ENCODE peak calls at places on chromosomes 12 and 14, in six cellular contexts. One of them, this sample, is unnamed.
A peak's percentile ranks its signal among the peaks of the same experiment; 100 is the strongest.

GRCh38 chr12:51009038-51009437 is 17.1 kb downstream of the SLC11A2 start:
- DNase-seq in HepG2: no peak
- DNase-seq in spleen: peak; percentile 88
- DNase-seq in neuronal stem cell: no peak
- DNase-seq in heart left ventricle: peak; percentile 53
- DNase-seq in gastrocnemius medialis: peak; percentile 81
- DNase-seq in this sample: no peak

GRCh38 chr14:67748312-67748711 is 46.6 kb downstream of the RDH12 start:
- DNase-seq in spleen: no peak
- DNase-seq in HepG2: no peak
- DNase-seq in gastrocnemius medialis: no peak
- DNase-seq in neuronal stem cell: no peak
- DNase-seq in heart left ventricle: no peak
- DNase-seq in this sample: no peak

GRCh38 chr14:60648169-60648933 is 926 bp downstream of the SIX1 start:
- DNase-seq in neuronal stem cell: peak; percentile 26
- DNase-seq in gastrocnemius medialis: no peak
- DNase-seq in spleen: no peak
- DNase-seq in heart left ventricle: no peak
- DNase-seq in HepG2: no peak
- DNase-seq in this sample: peak; percentile 44

GRCh38 chr14:92549853-92550244 is 36.3 kb downstream of the RIN3 start:
- DNase-seq in HepG2: no peak
- DNase-seq in gastrocnemius medialis: no peak
- DNase-seq in spleen: no peak
- DNase-seq in neuronal stem cell: no peak
- DNase-seq in heart left ventricle: peak; percentile 35
- DNase-seq in this sample: peak; percentile 46

GRCh38 chr14:50242566-50243288 is 11.3 kb upstream of the SOS2 start:
- DNase-seq in gastrocnemius medialis: no peak
- DNase-seq in heart left ventricle: no peak
- DNase-seq in HepG2: no peak
- DNase-seq in spleen: no peak
- DNase-seq in neuronal stem cell: no peak
- DNase-seq in this sample: no peak

GRCh38 chr12:24436667-24437066 is 487.2 kb upstream of the SOX5 start:
- DNase-seq in gastrocnemius medialis: no peak
- DNase-seq in neuronal stem cell: no peak
- DNase-seq in HepG2: no peak
- DNase-seq in heart left ventricle: no peak
- DNase-seq in spleen: no peak
- DNase-seq in this sample: no peak

GRCh38 chr12:43863770-43864366 is 28.0 kb downstream of the TMEM117 start:
- DNase-seq in heart left ventricle: no peak
- DNase-seq in gastrocnemius medialis: no peak
- DNase-seq in spleen: no peak
- DNase-seq in neuronal stem cell: no peak
- DNase-seq in HepG2: no peak
- DNase-seq in this sample: no peak

GRCh38 chr12:52366738-52367485 is at the start of gene KRT85:
- DNase-seq in gastrocnemius medialis: no peak
- DNase-seq in HepG2: no peak
- DNase-seq in heart left ventricle: no peak
- DNase-seq in spleen: peak; percentile 71
- DNase-seq in neuronal stem cell: no peak
- DNase-seq in this sample: no peak

GRCh38 chr12:132289356-132290202 is 39.8 kb downstream of the GALNT9 start:
- DNase-seq in gastrocnemius medialis: no peak
- DNase-seq in spleen: no peak
- DNase-seq in neuronal stem cell: no peak
- DNase-seq in HepG2: no peak
- DNase-seq in heart left ventricle: no peak
- DNase-seq in this sample: peak; percentile 36
- H3K27me3 ChIP-seq in gastrocnemius medialis: peaks cover 61% of the 10 kb centered on the region
- H3K27me3 ChIP-seq in spleen: peaks cover 6% of the 10 kb centered on the region
- H3K27me3 ChIP-seq in neuronal stem cell: peaks cover 11% of the 10 kb centered on the region
- H3K27me3 ChIP-seq in HepG2: peaks cover 6% of the 10 kb centered on the region
- H3K27me3 ChIP-seq in heart left ventricle: peaks cover 35% of the 10 kb centered on the region
- H3K27me3 ChIP-seq in this sample: no peaks in the 10 kb centered on the region

GRCh38 chr12:57693317-57693658 is 644 bp upstream of the OS9 start:
- DNase-seq in HepG2: no peak
- DNase-seq in neuronal stem cell: no peak
- DNase-seq in gastrocnemius medialis: no peak
- DNase-seq in spleen: peak; percentile 81
- DNase-seq in heart left ventricle: no peak
- DNase-seq in this sample: peak; percentile 11
- H3K4me3 ChIP-seq in HepG2: peak overlapping the region; percentile 29
- H3K4me3 ChIP-seq in neuronal stem cell: no peak overlapping the region
- H3K4me3 ChIP-seq in gastrocnemius medialis: peak overlapping the region; percentile 77
- H3K4me3 ChIP-seq in spleen: peak overlapping the region; percentile 89
- H3K4me3 ChIP-seq in heart left ventricle: peak overlapping the region; percentile 72
- H3K4me3 ChIP-seq in this sample: peak overlapping the region; percentile 6

DNA sequence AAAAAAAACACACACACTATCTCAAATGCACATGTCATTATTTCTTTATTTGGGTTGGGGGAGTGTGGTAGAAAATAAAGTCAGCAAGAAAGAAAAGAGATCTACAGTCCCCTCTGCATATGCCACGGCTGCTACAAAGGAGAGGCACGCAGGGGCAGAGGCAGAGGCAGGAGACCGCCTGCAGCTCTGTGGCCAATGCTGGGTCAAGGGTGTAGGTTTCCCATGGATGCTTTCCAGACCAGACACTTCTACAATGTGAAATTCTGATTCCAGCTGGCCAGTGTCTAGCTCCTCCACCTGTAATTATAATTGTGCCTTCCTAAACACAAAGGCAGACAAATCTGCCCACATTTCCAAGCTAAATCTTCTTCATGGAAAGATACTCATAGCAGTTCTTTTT is 19.2 kb downstream of the VPS37B start:
- DNase-seq in HepG2: no peak
- DNase-seq in gastrocnemius medialis: peak; percentile 45
- DNase-seq in spleen: no peak
- DNase-seq in neuronal stem cell: no peak
- DNase-seq in heart left ventricle: peak; percentile 17
- DNase-seq in this sample: no peak
- H3K27me3 ChIP-seq in HepG2: no peaks in the 10 kb centered on the region
- H3K27me3 ChIP-seq in gastrocnemius medialis: no peaks in the 10 kb centered on the region
- H3K27me3 ChIP-seq in spleen: no peaks in the 10 kb centered on the region
- H3K27me3 ChIP-seq in neuronal stem cell: no peaks in the 10 kb centered on the region
- H3K27me3 ChIP-seq in heart left ventricle: no peaks in the 10 kb centered on the region
- H3K27me3 ChIP-seq in this sample: no peaks in the 10 kb centered on the region

DNA sequence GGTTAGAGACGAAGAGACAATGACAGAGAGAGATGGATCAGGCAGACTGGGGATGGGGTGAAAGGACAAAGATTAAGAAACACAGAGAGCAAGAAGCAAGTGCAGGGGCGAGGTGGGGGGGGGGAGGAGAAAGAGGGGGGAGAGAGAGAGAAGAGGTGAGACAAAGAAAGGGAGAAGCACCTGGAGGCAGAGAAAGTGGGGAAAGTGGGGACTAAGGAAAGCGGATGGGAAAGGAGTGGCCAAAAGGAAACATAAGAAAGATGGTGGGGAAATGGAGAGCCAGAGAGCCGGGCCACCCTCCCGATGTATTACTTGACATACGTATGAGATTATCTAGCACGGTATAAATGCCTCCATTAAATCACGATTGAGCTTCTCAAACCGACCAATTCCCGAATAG is 18.5 kb upstream of the TBX3 start:
- DNase-seq in spleen: no peak
- DNase-seq in heart left ventricle: no peak
- DNase-seq in HepG2: no peak
- DNase-seq in neuronal stem cell: no peak
- DNase-seq in gastrocnemius medialis: no peak
- DNase-seq in this sample: no peak
- H3K4me3 ChIP-seq in spleen: no peak overlapping the region
- H3K4me3 ChIP-seq in heart left ventricle: no peak overlapping the region
- H3K4me3 ChIP-seq in HepG2: no peak overlapping the region
- H3K4me3 ChIP-seq in neuronal stem cell: no peak overlapping the region
- H3K4me3 ChIP-seq in gastrocnemius medialis: no peak overlapping the region
- H3K4me3 ChIP-seq in this sample: peak overlapping the region; percentile 31

GRCh38 chr12:102539651-102540553 is 59.5 kb upstream of the IGF1 start:
- DNase-seq in spleen: no peak
- DNase-seq in neuronal stem cell: peak; percentile 23
- DNase-seq in heart left ventricle: no peak
- DNase-seq in HepG2: peak; percentile 31
- DNase-seq in gastrocnemius medialis: no peak
- DNase-seq in this sample: no peak
- H3K27me3 ChIP-seq in spleen: no peaks in the 10 kb centered on the region
- H3K27me3 ChIP-seq in neuronal stem cell: no peaks in the 10 kb centered on the region
- H3K27me3 ChIP-seq in heart left ventricle: no peaks in the 10 kb centered on the region
- H3K27me3 ChIP-seq in HepG2: no peaks in the 10 kb centered on the region
- H3K27me3 ChIP-seq in gastrocnemius medialis: no peaks in the 10 kb centered on the region
- H3K27me3 ChIP-seq in this sample: no peaks in the 10 kb centered on the region

DNA sequence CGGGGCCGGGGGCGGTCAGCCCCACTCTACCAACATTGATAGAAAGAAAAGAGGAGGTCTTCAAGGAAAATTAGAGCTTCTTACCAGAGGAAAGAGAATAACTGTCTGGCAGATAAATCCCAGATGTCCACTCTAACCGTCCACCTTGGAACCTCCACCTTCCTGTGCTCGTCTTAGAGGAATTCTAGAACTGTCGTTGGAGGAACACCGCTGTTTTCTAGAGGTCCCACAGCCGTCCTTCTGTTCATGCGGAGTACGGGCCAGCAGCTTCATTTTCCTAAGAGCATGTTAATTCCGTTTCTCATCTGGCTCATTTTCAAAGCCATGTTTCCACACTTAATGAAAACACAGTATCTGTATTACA is 107.9 kb upstream of the ESRRB start:
- DNase-seq in HepG2: no peak
- DNase-seq in heart left ventricle: no peak
- DNase-seq in spleen: no peak
- DNase-seq in neuronal stem cell: no peak
- DNase-seq in gastrocnemius medialis: no peak
- DNase-seq in this sample: no peak
- H3K4me3 ChIP-seq in HepG2: no peak overlapping the region
- H3K4me3 ChIP-seq in heart left ventricle: peak overlapping the region; percentile 59
- H3K4me3 ChIP-seq in spleen: peak overlapping the region; percentile 36
- H3K4me3 ChIP-seq in neuronal stem cell: no peak overlapping the region
- H3K4me3 ChIP-seq in gastrocnemius medialis: peak overlapping the region; percentile 66
- H3K4me3 ChIP-seq in this sample: no peak overlapping the region

GRCh38 chr12:5437657-5438056 is 5.7 kb downstream of the NTF3 start:
- DNase-seq in HepG2: no peak
- DNase-seq in spleen: no peak
- DNase-seq in gastrocnemius medialis: no peak
- DNase-seq in heart left ventricle: no peak
- DNase-seq in neuronal stem cell: no peak
- DNase-seq in this sample: no peak

GRCh38 chr12:5438671-5439200 is 6.8 kb downstream of the NTF3 start:
- DNase-seq in spleen: no peak
- DNase-seq in heart left ventricle: no peak
- DNase-seq in neuronal stem cell: no peak
- DNase-seq in HepG2: no peak
- DNase-seq in gastrocnemius medialis: no peak
- DNase-seq in this sample: no peak

GRCh38 chr12:5439333-5439732 is 7.4 kb downstream of the NTF3 start:
- DNase-seq in HepG2: no peak
- DNase-seq in spleen: no peak
- DNase-seq in neuronal stem cell: no peak
- DNase-seq in gastrocnemius medialis: no peak
- DNase-seq in heart left ventricle: no peak
- DNase-seq in this sample: no peak

GRCh38 chr12:5435161-5435560 is 3.3 kb downstream of the NTF3 start:
- DNase-seq in heart left ventricle: no peak
- DNase-seq in neuronal stem cell: no peak
- DNase-seq in HepG2: no peak
- DNase-seq in spleen: no peak
- DNase-seq in gastrocnemius medialis: no peak
- DNase-seq in this sample: no peak

GRCh38 chr12:5437122-5437521 is 5.2 kb downstream of the NTF3 start:
- DNase-seq in HepG2: no peak
- DNase-seq in heart left ventricle: peak; percentile 35
- DNase-seq in neuronal stem cell: no peak
- DNase-seq in gastrocnemius medialis: no peak
- DNase-seq in spleen: no peak
- DNase-seq in this sample: no peak
- H3K27me3 ChIP-seq in HepG2: peaks cover 3% of the 10 kb centered on the region
- H3K27me3 ChIP-seq in heart left ventricle: peaks cover 31% of the 10 kb centered on the region
- H3K27me3 ChIP-seq in neuronal stem cell: peaks cover 3% of the 10 kb centered on the region
- H3K27me3 ChIP-seq in gastrocnemius medialis: peaks cover 16% of the 10 kb centered on the region
- H3K27me3 ChIP-seq in spleen: peaks cover 19% of the 10 kb centered on the region
- H3K27me3 ChIP-seq in this sample: peaks cover 4% of the 10 kb centered on the region

This sample was measured in WERI-Rb-1.